ENCODE peak calls at places on chromosomes 16 and 17, in four cellular contexts. P, Y, H and A are unnamed samples.

GRCh38 chr17:16215002-16215272 is 397 bp downstream of the NCOR1 start:
- DNase-seq in H (no peak), P (peak; percentile 61), Y (no peak), A (no peak)

GRCh38 chr17:10421211-10421610 is 539 bp downstream of the MYH8 start:
- DNase-seq in P (no peak), Y (no peak), H (no peak), A (no peak)

GRCh38 chr17:64418506-64419339 is 28.1 kb upstream of the PECAM1 start:
- DNase-seq in Y (no peak), H (no peak), P (no peak), A (peak; percentile 64)

GRCh38 chr17:50656509-50656908 is 21.8 kb downstream of the ABCC3 start:
- DNase-seq in Y (no peak), H (no peak), P (no peak), A (no peak)

GRCh38 chr17:48590603-48591161 is 641 bp upstream of the HOXB3 start:
- DNase-seq in Y (no peak), H (no peak), P (no peak), A (no peak)

GRCh38 chr16:49489686-49490320 is 116.2 kb downstream of the C16orf78 start:
- DNase-seq in Y (no peak), H (no peak), P (no peak), A (no peak)

GRCh38 chr17:79109584-79109983 is 35.0 kb downstream of the ENGASE start:
- DNase-seq in P (peak; percentile 61), H (no peak), Y (no peak), A (no peak)

GRCh38 chr16:61887903-61888302 is 148.3 kb downstream of the CDH8 start:
- DNase-seq in Y (no peak), H (no peak), P (no peak), A (no peak)

GRCh38 chr17:49101054-49101534 is 31.5 kb upstream of the B4GALNT2 start:
- DNase-seq in P (no peak), H (no peak), Y (no peak), A (no peak)

GRCh38 chr17:74842599-74843351 is 16.9 kb downstream of the GRIN2C start:
- DNase-seq in H (no peak), Y (no peak), P (peak; percentile 88), A (no peak)

GRCh38 chr17:80081596-80081995 is 19.8 kb upstream of the GAA start:
- DNase-seq in Y (no peak), H (no peak), P (no peak), A (no peak)

GRCh38 chr17:63702223-63702577 is 2.3 kb upstream of the LIMD2 start:
- DNase-seq in Y (no peak), H (peak; percentile 41), P (no peak), A (peak; percentile 60)

GRCh38 chr16:11636172-11636721 is 32.0 kb upstream of the SNN start:
- DNase-seq in P (peak; percentile 96), H (no peak), Y (peak; percentile 96), A (no peak)

GRCh38 chr17:8375738-8376259 is 705 bp downstream of the KRABD2 start:
- DNase-seq in H (no peak), P (no peak), Y (no peak), A (no peak)

GRCh38 chr17:20174588-20175265 is 165.6 kb downstream of the SPECC1 start:
- DNase-seq in P (no peak), H (no peak), Y (no peak), A (no peak)

GRCh38 chr17:43533699-43534098 is 12.4 kb downstream of the ETV4 start:
- DNase-seq in H (no peak), Y (no peak), P (no peak), A (no peak)

GRCh38 chr17:6084226-6085161 is 14.3 kb downstream of the WSCD1 start:
- DNase-seq in Y (no peak), H (no peak), P (no peak), A (no peak)

GRCh38 chr16:87735270-87736002 is 30.4 kb downstream of the KLHDC4 start:
- DNase-seq in H (no peak), Y (no peak), P (no peak), A (no peak)

GRCh38 chr17:66304304-66305174 is 2.1 kb downstream of the PRKCA start:
- DNase-seq in P (peak; percentile 90), H (no peak), Y (peak; percentile 58), A (no peak)

GRCh38 chr17:80449930-80450576 is 26.4 kb downstream of the NPTX1 start:
- DNase-seq in Y (no peak), H (no peak), P (no peak), A (no peak)

GRCh38 chr16:78684655-78685400 is 585.4 kb downstream of the WWOX start:
- DNase-seq in P (no peak), Y (no peak), H (no peak), A (no peak)

GRCh38 chr17:4587195-4587594 is 2.9 kb downstream of the SMTNL2 start:
- DNase-seq in H (no peak), P (no peak), Y (no peak), A (no peak)

GRCh38 chr17:47850692-47851573 is at the start of gene SP6:
- DNase-seq in H (peak; percentile 41), Y (no peak), P (peak; percentile 97), A (peak; percentile 73)

GRCh38 chr16:14077918-14078317 is 6.8 kb downstream of the MRTFB start:
- DNase-seq in H (no peak), P (no peak), Y (no peak), A (no peak)

GRCh38 chr17:27494192-27495091 is 38.2 kb downstream of the KSR1 start:
- DNase-seq in P (peak; percentile 67), Y (no peak), H (no peak), A (no peak)

GRCh38 chr17:55454906-55455474 is 33.4 kb upstream of the MMD start:
- DNase-seq in H (no peak), Y (no peak), P (no peak), A (no peak)

GRCh38 chr16:81717662-81718189 is 61.4 kb upstream of the PLCG2 start:
- DNase-seq in P (no peak), Y (no peak), H (no peak), A (peak; percentile 46)

GRCh38 chr16:57256601-57257395 is 11.7 kb downstream of the ARL2BP start:
- DNase-seq in H (no peak), P (no peak), Y (no peak), A (no peak)

GRCh38 chr17:34091975-34092374 is 163.1 kb upstream of the CCL2 start:
- DNase-seq in H (no peak), P (no peak), Y (no peak), A (no peak)

GRCh38 chr17:34099859-34100258 is 155.2 kb upstream of the CCL2 start:
- DNase-seq in H (no peak), P (peak; percentile 28), Y (no peak), A (no peak)

GRCh38 chr17:34098712-34099111 is 156.4 kb upstream of the CCL2 start:
- DNase-seq in Y (no peak), H (no peak), P (no peak), A (no peak)

GRCh38 chr17:34090593-34090992 is 164.5 kb upstream of the CCL2 start:
- DNase-seq in H (no peak), Y (no peak), P (no peak), A (no peak)

GRCh38 chr17:34095101-34095500 is 160.0 kb upstream of the CCL2 start:
- DNase-seq in Y (no peak), H (no peak), P (no peak), A (no peak)
- H3K9me3 ChIP-seq in Y (no peaks in the 10 kb centered on the region), H (no peaks in the 10 kb centered on the region), P (no peaks in the 10 kb centered on the region), A (no peaks in the 10 kb centered on the region)

DNA sequence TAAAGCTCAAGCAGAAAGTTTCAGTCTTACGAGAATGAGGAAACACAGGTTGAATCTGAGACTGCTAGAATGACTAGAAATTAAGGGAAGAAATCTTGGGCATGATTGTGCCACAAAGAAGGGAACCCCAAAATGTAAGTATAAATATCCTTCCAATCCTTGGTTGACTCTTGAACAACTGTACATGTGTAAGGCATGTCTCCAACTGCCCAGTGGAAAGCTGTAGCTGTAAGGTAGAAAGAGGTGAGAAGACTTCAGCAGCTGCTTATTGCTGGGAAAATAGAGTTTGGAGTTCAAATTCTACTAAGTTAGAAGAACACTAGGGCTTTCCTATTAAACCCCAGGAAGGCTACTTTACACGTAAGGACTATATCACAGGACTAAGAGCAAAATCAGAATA is 59.7 kb upstream of the NACA2 start:
- DNase-seq in Y (no peak), H (no peak), P (no peak), A (no peak)
- H3K9me3 ChIP-seq in Y (no peaks in the 10 kb centered on the region), H (no peaks in the 10 kb centered on the region), P (no peaks in the 10 kb centered on the region), A (no peaks in the 10 kb centered on the region)

GRCh38 chr16:35753559-35754390 is 2294.4 kb downstream of the TP53TG3F start:
- DNase-seq in Y (no peak), P (no peak), H (no peak), A (no peak)

GRCh38 chr16:35750701-35751104 is 2291.3 kb downstream of the TP53TG3F start:
- DNase-seq in P (no peak), Y (no peak), H (no peak), A (no peak)

GRCh38 chr16:35751191-35751941 is 2292.0 kb downstream of the TP53TG3F start:
- DNase-seq in Y (no peak), P (no peak), H (no peak), A (no peak)

GRCh38 chr16:35752773-35753558 is 2293.6 kb downstream of the TP53TG3F start:
- DNase-seq in Y (no peak), H (no peak), P (no peak), A (no peak)

DNA sequence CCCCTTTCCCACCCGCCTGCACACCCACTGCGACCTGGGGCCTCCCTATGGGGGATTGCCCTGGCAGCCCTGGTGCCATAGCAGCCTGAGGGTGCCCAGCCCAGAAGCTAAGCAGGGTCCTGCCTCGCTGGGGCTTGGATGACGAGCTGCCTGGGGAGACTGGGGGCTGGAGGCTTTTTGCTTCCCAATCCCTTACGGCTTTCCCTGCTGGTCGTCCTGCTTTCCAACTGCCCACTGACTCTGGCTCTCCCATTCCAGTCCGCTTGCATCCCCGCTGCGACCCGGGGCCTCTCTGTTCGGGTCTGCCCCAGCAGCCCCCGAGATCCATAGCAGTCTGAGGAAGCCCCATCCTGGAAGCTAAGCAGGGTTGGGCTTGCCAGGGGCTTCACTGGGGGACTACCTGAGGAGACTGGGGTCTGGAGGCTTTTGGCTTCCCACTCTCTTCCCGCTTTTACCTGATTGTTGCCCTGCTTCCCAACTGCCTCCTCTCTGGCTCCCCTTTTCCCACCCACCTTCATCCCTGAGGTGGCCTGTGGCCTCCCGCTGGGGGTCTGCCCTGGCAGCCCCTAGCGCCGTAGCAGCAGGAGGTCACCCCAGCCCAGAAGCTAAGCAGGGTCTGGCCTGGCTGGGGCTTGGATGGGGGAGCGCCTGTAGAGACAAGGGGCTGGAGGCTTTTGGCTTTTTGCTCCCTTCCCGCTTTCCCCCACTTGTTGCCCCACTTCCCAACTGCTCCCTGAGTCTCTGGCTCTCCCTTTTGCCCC is 2292.8 kb downstream of the TP53TG3F start:
- DNase-seq in P (no peak), Y (no peak), H (no peak), A (no peak)
- H3K9me3 ChIP-seq in P (peaks cover 83% of the 10 kb centered on the region), Y (peaks cover 19% of the 10 kb centered on the region), H (no peaks in the 10 kb centered on the region), A (no peaks in the 10 kb centered on the region)

DNA sequence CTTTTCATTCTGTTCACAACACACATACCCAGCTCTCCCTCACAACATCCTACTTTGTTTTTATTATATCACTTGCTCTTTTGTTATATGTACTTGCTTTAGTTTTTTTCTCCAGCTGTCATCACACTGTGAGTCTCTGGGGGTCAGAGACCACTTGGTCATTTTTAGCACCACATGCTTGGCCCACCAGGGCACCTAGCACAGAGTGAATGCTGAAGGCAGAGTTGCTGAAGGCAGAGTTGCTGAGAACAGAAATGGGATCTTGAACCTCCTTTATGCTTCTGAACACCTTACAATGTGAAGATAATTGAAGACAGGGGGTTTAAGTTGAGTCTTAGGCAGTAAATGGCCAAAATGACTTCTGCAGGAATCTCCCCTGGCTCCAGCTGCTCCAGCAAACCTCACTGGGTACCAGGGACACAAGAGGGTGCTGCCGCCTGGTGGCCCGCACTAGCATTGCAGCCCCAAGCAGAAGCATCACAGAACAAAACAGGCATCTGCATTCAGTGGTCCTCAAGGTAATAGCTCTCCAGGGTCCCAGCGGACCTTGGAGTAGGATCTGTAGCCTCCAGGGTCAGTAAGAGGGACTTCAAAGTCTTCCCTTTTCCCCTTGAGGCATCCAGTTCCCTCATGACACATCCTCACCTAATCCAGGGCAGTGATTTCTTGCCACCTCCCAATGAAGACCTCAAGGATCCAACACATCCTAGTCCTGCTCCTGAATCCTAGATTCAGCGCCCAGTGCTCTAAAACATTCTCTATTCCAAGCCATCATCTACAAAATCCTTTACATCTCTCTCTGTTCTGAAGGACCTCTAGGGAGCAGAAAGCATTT is 1972.6 kb downstream of the TP53TG3F start:
- DNase-seq in P (no peak), Y (no peak), H (no peak), A (no peak)
- H3K9me3 ChIP-seq in P (peaks cover 87% of the 10 kb centered on the region), Y (peaks cover 22% of the 10 kb centered on the region), H (peaks cover 7% of the 10 kb centered on the region), A (no peaks in the 10 kb centered on the region)